ENCODE peak calls at places on chromosomes 13 and 19, in five cellular contexts. U is amniotic epithelial cell, P is SHP77, W is stomach, F is C1 segment of cervical spinal cord. K is an unnamed sample.

GRCh38 chr13:109215377-109215776 is 571.0 kb downstream of the IRS2 start:
- DNase-seq in U (no peak), P (no peak), W (no peak), F (no peak), K (no peak)

GRCh38 chr19:16325161-16325527 is 518 bp downstream of the KLF2 start:
- DNase-seq in U (no peak), P (peak; percentile 20), W (no peak), F (no peak), K (peak; percentile 8)

GRCh38 chr13:93786846-93787245 is 560.2 kb downstream of the GPC6 start:
- DNase-seq in U (no peak), P (no peak), W (no peak), F (no peak), K (no peak)

GRCh38 chr19:4144666-4145261 is 8.7 kb upstream of the CREB3L3 start:
- DNase-seq in U (peak; percentile 74), P (no peak), W (peak; percentile 32), F (no peak), K (no peak)

GRCh38 chr13:76542176-76542575 is 344.0 kb downstream of the KCTD12 start:
- DNase-seq in U (no peak), P (no peak), W (no peak), F (no peak), K (no peak)

GRCh38 chr19:57816652-57817051 is 1.9 kb upstream of the ZNF552 start:
- DNase-seq in U (no peak), P (no peak), W (no peak), F (no peak), K (no peak)

GRCh38 chr19:48859711-48860572 is 8.5 kb downstream of the PLEKHA4 start:
- DNase-seq in U (no peak), P (no peak), W (no peak), F (no peak), K (no peak)

GRCh38 chr19:46920341-46920740 is 59.5 kb downstream of the ARHGAP35 start:
- DNase-seq in U (no peak), P (no peak), W (no peak), F (no peak), K (no peak)

GRCh38 chr19:34556500-34556899 is 74.9 kb downstream of the WTIP start:
- DNase-seq in U (peak; percentile 7), P (peak; percentile 61), W (no peak), F (no peak), K (peak; percentile 35)

GRCh38 chr19:18171605-18172327 is 1.8 kb upstream of the IFI30 start:
- DNase-seq in U (no peak), P (no peak), W (no peak), F (no peak), K (no peak)

GRCh38 chr13:101569807-101570206 is 117.3 kb downstream of the ITGBL1 start:
- DNase-seq in U (no peak), P (no peak), W (no peak), F (no peak), K (no peak)

K was measured in NCI-H1092 treated with DMSO at 0.1 percent for 48 hours.